ENCODE peak calls at places on chromosomes 7 and 10, in nine cellular contexts. One of them, this sample, is unnamed.

GRCh38 chr10:36248314-36248981 is 606.4 kb upstream of the FZD8 start:
- DNase-seq in small intestine: no peak
- DNase-seq in WERI-Rb-1: no peak
- DNase-seq in cardiac muscle cell: no peak
- DNase-seq in lower lobe of right lung: no peak
- DNase-seq in neuronal stem cell: no peak
- DNase-seq in left lung: no peak
- DNase-seq in AG04450: no peak
- DNase-seq in heart right ventricle: no peak
- DNase-seq in this sample: no peak

GRCh38 chr7:128879939-128880746 is 17.5 kb downstream of the ATP6V1F start:
- DNase-seq in small intestine: peak; percentile 74
- DNase-seq in WERI-Rb-1: peak; percentile 85
- DNase-seq in cardiac muscle cell: peak; percentile 84
- DNase-seq in lower lobe of right lung: peak; percentile 67
- DNase-seq in neuronal stem cell: peak; percentile 73
- DNase-seq in left lung: no peak
- DNase-seq in AG04450: no peak
- DNase-seq in heart right ventricle: peak; percentile 54
- DNase-seq in this sample: peak; percentile 94

GRCh38 chr10:121681171-121681752 is 83.0 kb upstream of the FGFR2 start:
- DNase-seq in small intestine: no peak
- DNase-seq in WERI-Rb-1: peak; percentile 72
- DNase-seq in cardiac muscle cell: no peak
- DNase-seq in lower lobe of right lung: no peak
- DNase-seq in neuronal stem cell: peak; percentile 48
- DNase-seq in left lung: no peak
- DNase-seq in AG04450: no peak
- DNase-seq in heart right ventricle: no peak
- DNase-seq in this sample: peak; percentile 57

GRCh38 chr10:22334414-22335203 is 10.7 kb upstream of the SPAG6 start:
- DNase-seq in small intestine: no peak
- DNase-seq in WERI-Rb-1: no peak
- DNase-seq in cardiac muscle cell: peak; percentile 51
- DNase-seq in lower lobe of right lung: no peak
- DNase-seq in neuronal stem cell: peak; percentile 57
- DNase-seq in left lung: peak; percentile 73
- DNase-seq in AG04450: no peak
- DNase-seq in heart right ventricle: no peak
- DNase-seq in this sample: peak; percentile 90

GRCh38 chr10:1465421-1465902 is 271.9 kb downstream of the ADARB2 start:
- DNase-seq in small intestine: peak; percentile 58
- DNase-seq in WERI-Rb-1: no peak
- DNase-seq in cardiac muscle cell: no peak
- DNase-seq in lower lobe of right lung: no peak
- DNase-seq in neuronal stem cell: no peak
- DNase-seq in left lung: peak; percentile 68
- DNase-seq in AG04450: no peak
- DNase-seq in heart right ventricle: no peak
- DNase-seq in this sample: no peak

GRCh38 chr7:138243430-138243829 is 167.2 kb downstream of the AKR1D1 start:
- DNase-seq in small intestine: no peak
- DNase-seq in WERI-Rb-1: peak; percentile 87
- DNase-seq in cardiac muscle cell: peak; percentile 70
- DNase-seq in lower lobe of right lung: no peak
- DNase-seq in neuronal stem cell: peak; percentile 86
- DNase-seq in left lung: no peak
- DNase-seq in AG04450: no peak
- DNase-seq in heart right ventricle: peak; percentile 16
- DNase-seq in this sample: peak; percentile 91

GRCh38 chr7:142025896-142026295 is 30.2 kb downstream of the MGAM start:
- DNase-seq in small intestine: no peak
- DNase-seq in WERI-Rb-1: no peak
- DNase-seq in cardiac muscle cell: no peak
- DNase-seq in lower lobe of right lung: no peak
- DNase-seq in neuronal stem cell: no peak
- DNase-seq in left lung: no peak
- DNase-seq in AG04450: no peak
- DNase-seq in heart right ventricle: no peak
- DNase-seq in this sample: no peak

GRCh38 chr7:47513741-47514241 is 68.1 kb downstream of the TNS3 start:
- DNase-seq in small intestine: peak; percentile 21
- DNase-seq in WERI-Rb-1: no peak
- DNase-seq in cardiac muscle cell: peak; percentile 65
- DNase-seq in lower lobe of right lung: no peak
- DNase-seq in neuronal stem cell: no peak
- DNase-seq in left lung: no peak
- DNase-seq in AG04450: peak; percentile 94
- DNase-seq in heart right ventricle: no peak
- DNase-seq in this sample: no peak

GRCh38 chr10:100370561-100370975 is 23.5 kb downstream of the SCD start:
- DNase-seq in small intestine: peak; percentile 70
- DNase-seq in WERI-Rb-1: no peak
- DNase-seq in cardiac muscle cell: no peak
- DNase-seq in lower lobe of right lung: no peak
- DNase-seq in neuronal stem cell: no peak
- DNase-seq in left lung: no peak
- DNase-seq in AG04450: no peak
- DNase-seq in heart right ventricle: no peak
- DNase-seq in this sample: no peak

GRCh38 chr7:44144968-44145418 is 3.9 kb upstream of the MYL7 start:
- DNase-seq in small intestine: no peak
- DNase-seq in WERI-Rb-1: peak; percentile 5
- DNase-seq in cardiac muscle cell: no peak
- DNase-seq in lower lobe of right lung: no peak
- DNase-seq in neuronal stem cell: no peak
- DNase-seq in left lung: no peak
- DNase-seq in AG04450: no peak
- DNase-seq in heart right ventricle: no peak
- DNase-seq in this sample: no peak

GRCh38 chr10:79191951-79192676 is 123.3 kb downstream of the ZMIZ1 start:
- DNase-seq in small intestine: no peak
- DNase-seq in WERI-Rb-1: no peak
- DNase-seq in cardiac muscle cell: no peak
- DNase-seq in lower lobe of right lung: no peak
- DNase-seq in neuronal stem cell: no peak
- DNase-seq in left lung: no peak
- DNase-seq in AG04450: no peak
- DNase-seq in heart right ventricle: no peak
- DNase-seq in this sample: no peak

GRCh38 chr10:11685787-11686218 is 56.4 kb upstream of the ECHDC3 start:
- DNase-seq in small intestine: peak; percentile 87
- DNase-seq in WERI-Rb-1: no peak
- DNase-seq in cardiac muscle cell: no peak
- DNase-seq in lower lobe of right lung: peak; percentile 84
- DNase-seq in neuronal stem cell: no peak
- DNase-seq in left lung: no peak
- DNase-seq in AG04450: no peak
- DNase-seq in heart right ventricle: peak; percentile 64
- DNase-seq in this sample: no peak

GRCh38 chr7:2523941-2524807 is 4.6 kb downstream of the LFNG start:
- DNase-seq in small intestine: peak; percentile 98
- DNase-seq in WERI-Rb-1: no peak
- DNase-seq in cardiac muscle cell: no peak
- DNase-seq in lower lobe of right lung: peak; percentile 90
- DNase-seq in neuronal stem cell: peak; percentile 91
- DNase-seq in left lung: peak; percentile 94
- DNase-seq in AG04450: no peak
- DNase-seq in heart right ventricle: peak; percentile 87
- DNase-seq in this sample: peak; percentile 85
- H3K27me3 ChIP-seq in small intestine: no peaks in the 10 kb centered on the region
- H3K27me3 ChIP-seq in WERI-Rb-1: no peaks in the 10 kb centered on the region
- H3K27me3 ChIP-seq in cardiac muscle cell: peaks cover 20% of the 10 kb centered on the region
- H3K27me3 ChIP-seq in lower lobe of right lung: no peaks in the 10 kb centered on the region
- H3K27me3 ChIP-seq in neuronal stem cell: no peaks in the 10 kb centered on the region
- H3K27me3 ChIP-seq in left lung: no peaks in the 10 kb centered on the region
- H3K27me3 ChIP-seq in AG04450: no peaks in the 10 kb centered on the region
- H3K27me3 ChIP-seq in heart right ventricle: no peaks in the 10 kb centered on the region
- H3K27me3 ChIP-seq in this sample: peaks cover 16% of the 10 kb centered on the region

DNA sequence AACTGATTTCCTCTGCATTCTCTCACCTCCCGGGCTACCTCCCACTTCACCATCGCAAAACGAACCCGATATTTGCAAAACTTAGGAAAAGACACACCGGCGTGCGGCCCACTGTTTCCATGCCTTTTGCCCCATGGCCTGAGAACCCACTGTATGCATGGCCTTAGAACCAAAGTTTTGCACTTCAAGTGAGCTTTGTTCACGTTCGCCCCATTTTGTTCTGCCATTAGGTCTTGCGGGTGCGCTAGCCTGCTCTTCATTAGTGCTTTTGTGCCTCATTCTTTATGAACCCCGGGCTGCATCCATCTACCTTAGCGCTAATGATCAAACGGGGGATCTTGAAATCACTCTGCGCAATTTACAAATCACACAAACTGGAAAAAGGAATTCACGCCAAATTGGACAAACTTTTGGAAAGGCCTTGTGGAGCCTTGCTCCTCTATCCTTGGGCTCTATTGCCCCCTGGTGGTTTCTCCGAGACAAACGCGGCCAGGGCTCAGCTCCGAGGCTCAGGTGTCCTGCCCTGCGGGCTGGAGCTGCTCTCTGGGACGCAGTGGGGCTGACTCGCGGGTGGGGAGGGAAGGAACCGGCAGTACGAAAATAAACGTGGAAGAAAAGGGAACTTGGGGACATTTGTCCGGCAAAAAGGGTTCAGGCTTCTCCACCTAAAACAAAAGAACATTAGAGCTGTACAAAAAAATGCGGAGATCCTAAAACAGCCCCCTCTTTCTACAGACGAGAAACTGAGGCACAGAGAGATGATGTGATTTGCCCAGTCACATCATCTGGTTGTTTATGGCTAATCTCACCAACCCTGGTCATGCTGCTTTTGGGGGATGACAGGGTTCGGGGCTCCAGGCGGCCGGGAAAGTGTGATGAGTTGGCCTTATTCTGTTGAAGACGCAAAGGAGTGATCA is 300.4 kb upstream of the NFE2L3 start:
- DNase-seq in small intestine: peak; percentile 66
- DNase-seq in WERI-Rb-1: peak; percentile 85
- DNase-seq in cardiac muscle cell: peak; percentile 90
- DNase-seq in lower lobe of right lung: peak; percentile 78
- DNase-seq in neuronal stem cell: no peak
- DNase-seq in left lung: peak; percentile 85
- DNase-seq in AG04450: peak; percentile 57
- DNase-seq in heart right ventricle: peak; percentile 85
- DNase-seq in this sample: peak; percentile 96
- H3K27me3 ChIP-seq in small intestine: peaks cover 37% of the 10 kb centered on the region
- H3K27me3 ChIP-seq in WERI-Rb-1: no peaks in the 10 kb centered on the region
- H3K27me3 ChIP-seq in cardiac muscle cell: no peaks in the 10 kb centered on the region
- H3K27me3 ChIP-seq in lower lobe of right lung: peaks cover 60% of the 10 kb centered on the region
- H3K27me3 ChIP-seq in neuronal stem cell: no peaks in the 10 kb centered on the region
- H3K27me3 ChIP-seq in left lung: peaks cover 53% of the 10 kb centered on the region
- H3K27me3 ChIP-seq in AG04450: no peaks in the 10 kb centered on the region
- H3K27me3 ChIP-seq in heart right ventricle: peaks cover 70% of the 10 kb centered on the region
- H3K27me3 ChIP-seq in this sample: peaks cover 29% of the 10 kb centered on the region

GRCh38 chr7:19139706-19140327 is 5.4 kb downstream of the FERD3L start:
- DNase-seq in small intestine: no peak
- DNase-seq in WERI-Rb-1: no peak
- DNase-seq in cardiac muscle cell: no peak
- DNase-seq in lower lobe of right lung: no peak
- DNase-seq in neuronal stem cell: no peak
- DNase-seq in left lung: no peak
- DNase-seq in AG04450: no peak
- DNase-seq in heart right ventricle: no peak
- DNase-seq in this sample: no peak

GRCh38 chr7:19143930-19144574 is 1.2 kb downstream of the FERD3L start:
- DNase-seq in small intestine: no peak
- DNase-seq in WERI-Rb-1: no peak
- DNase-seq in cardiac muscle cell: no peak
- DNase-seq in lower lobe of right lung: no peak
- DNase-seq in neuronal stem cell: no peak
- DNase-seq in left lung: no peak
- DNase-seq in AG04450: no peak
- DNase-seq in heart right ventricle: no peak
- DNase-seq in this sample: peak; percentile 82

GRCh38 chr7:19145429-19146201 is 394 bp upstream of the FERD3L start:
- DNase-seq in small intestine: no peak
- DNase-seq in WERI-Rb-1: no peak
- DNase-seq in cardiac muscle cell: peak; percentile 23
- DNase-seq in lower lobe of right lung: no peak
- DNase-seq in neuronal stem cell: no peak
- DNase-seq in left lung: no peak
- DNase-seq in AG04450: no peak
- DNase-seq in heart right ventricle: no peak
- DNase-seq in this sample: peak; percentile 72

GRCh38 chr7:19146699-19147098 is 1.5 kb upstream of the FERD3L start:
- DNase-seq in small intestine: no peak
- DNase-seq in WERI-Rb-1: no peak
- DNase-seq in cardiac muscle cell: peak; percentile 73
- DNase-seq in lower lobe of right lung: no peak
- DNase-seq in neuronal stem cell: peak; percentile 44
- DNase-seq in left lung: no peak
- DNase-seq in AG04450: no peak
- DNase-seq in heart right ventricle: no peak
- DNase-seq in this sample: peak; percentile 52

GRCh38 chr7:19144661-19145428 is at the start of gene FERD3L:
- DNase-seq in small intestine: no peak
- DNase-seq in WERI-Rb-1: no peak
- DNase-seq in cardiac muscle cell: peak; percentile 4
- DNase-seq in lower lobe of right lung: no peak
- DNase-seq in neuronal stem cell: no peak
- DNase-seq in left lung: peak; percentile 49
- DNase-seq in AG04450: no peak
- DNase-seq in heart right ventricle: no peak
- DNase-seq in this sample: peak; percentile 65
- H3K27me3 ChIP-seq in small intestine: peaks cover 18% of the 10 kb centered on the region
- H3K27me3 ChIP-seq in WERI-Rb-1: no peaks in the 10 kb centered on the region
- H3K27me3 ChIP-seq in cardiac muscle cell: peaks cover 78% of the 10 kb centered on the region
- H3K27me3 ChIP-seq in lower lobe of right lung: peaks cover 62% of the 10 kb centered on the region
- H3K27me3 ChIP-seq in neuronal stem cell: peaks cover 74% of the 10 kb centered on the region
- H3K27me3 ChIP-seq in left lung: peaks cover 54% of the 10 kb centered on the region
- H3K27me3 ChIP-seq in AG04450: peaks cover 33% of the 10 kb centered on the region
- H3K27me3 ChIP-seq in heart right ventricle: peaks cover 71% of the 10 kb centered on the region
- H3K27me3 ChIP-seq in this sample: peaks cover 78% of the 10 kb centered on the region

GRCh38 chr7:28410628-28411578 is 1.4 kb upstream of the CREB5 start:
- DNase-seq in small intestine: no peak
- DNase-seq in WERI-Rb-1: no peak
- DNase-seq in cardiac muscle cell: peak; percentile 48
- DNase-seq in lower lobe of right lung: peak; percentile 49
- DNase-seq in neuronal stem cell: peak; percentile 20
- DNase-seq in left lung: peak; percentile 50
- DNase-seq in AG04450: no peak
- DNase-seq in heart right ventricle: peak; percentile 61
- DNase-seq in this sample: peak; percentile 73

GRCh38 chr7:28407643-28408042 is 4.7 kb upstream of the CREB5 start:
- DNase-seq in small intestine: no peak
- DNase-seq in WERI-Rb-1: no peak
- DNase-seq in cardiac muscle cell: no peak
- DNase-seq in lower lobe of right lung: no peak
- DNase-seq in neuronal stem cell: no peak
- DNase-seq in left lung: no peak
- DNase-seq in AG04450: no peak
- DNase-seq in heart right ventricle: no peak
- DNase-seq in this sample: no peak

GRCh38 chr7:28409716-28410627 is 2.3 kb upstream of the CREB5 start:
- DNase-seq in small intestine: no peak
- DNase-seq in WERI-Rb-1: no peak
- DNase-seq in cardiac muscle cell: peak; percentile 67
- DNase-seq in lower lobe of right lung: peak; percentile 53
- DNase-seq in neuronal stem cell: peak; percentile 45
- DNase-seq in left lung: peak; percentile 79
- DNase-seq in AG04450: no peak
- DNase-seq in heart right ventricle: peak; percentile 50
- DNase-seq in this sample: peak; percentile 84

GRCh38 chr7:28408105-28408973 is 4.0 kb upstream of the CREB5 start:
- DNase-seq in small intestine: no peak
- DNase-seq in WERI-Rb-1: no peak
- DNase-seq in cardiac muscle cell: peak; percentile 45
- DNase-seq in lower lobe of right lung: peak; percentile 46
- DNase-seq in neuronal stem cell: peak; percentile 32
- DNase-seq in left lung: no peak
- DNase-seq in AG04450: no peak
- DNase-seq in heart right ventricle: no peak
- DNase-seq in this sample: peak; percentile 76

GRCh38 chr7:28408974-28409715 is 3.2 kb upstream of the CREB5 start:
- DNase-seq in small intestine: peak; percentile 12
- DNase-seq in WERI-Rb-1: peak; percentile 45
- DNase-seq in cardiac muscle cell: peak; percentile 96
- DNase-seq in lower lobe of right lung: peak; percentile 87
- DNase-seq in neuronal stem cell: peak; percentile 91
- DNase-seq in left lung: peak; percentile 88
- DNase-seq in AG04450: peak; percentile 97
- DNase-seq in heart right ventricle: peak; percentile 98
- DNase-seq in this sample: peak; percentile 90
- H3K27me3 ChIP-seq in small intestine: peaks cover 13% of the 10 kb centered on the region
- H3K27me3 ChIP-seq in WERI-Rb-1: peaks cover 79% of the 10 kb centered on the region
- H3K27me3 ChIP-seq in cardiac muscle cell: peaks cover 65% of the 10 kb centered on the region
- H3K27me3 ChIP-seq in lower lobe of right lung: peaks cover 33% of the 10 kb centered on the region
- H3K27me3 ChIP-seq in neuronal stem cell: peaks cover 15% of the 10 kb centered on the region
- H3K27me3 ChIP-seq in left lung: peaks cover 29% of the 10 kb centered on the region
- H3K27me3 ChIP-seq in AG04450: no peaks in the 10 kb centered on the region
- H3K27me3 ChIP-seq in heart right ventricle: peaks cover 60% of the 10 kb centered on the region
- H3K27me3 ChIP-seq in this sample: peaks cover 98% of the 10 kb centered on the region